ENCODE peak calls at places on chromosomes 7 and 10, in four cellular contexts. B is GM12865, R is GM23338, P is fibroblast of mammary gland. D is an unnamed sample.

GRCh38 chr10:12608761-12609160 is 259.4 kb downstream of the CAMK1D start:
- DNase-seq in B (no peak), R (no peak), P (no peak), D (no peak)

GRCh38 chr10:499991-500390 is 189.5 kb downstream of the DIP2C start:
- DNase-seq in B (no peak), R (no peak), P (no peak), D (no peak)

GRCh38 chr7:104862719-104863118 is 151.3 kb upstream of the KMT2E start:
- DNase-seq in B (no peak), R (peak; percentile 74), P (peak; percentile 11), D (peak; percentile 28)

GRCh38 chr10:126234630-126235029 is 153.6 kb downstream of the ADAM12 start:
- DNase-seq in B (no peak), R (no peak), P (no peak), D (no peak)

GRCh38 chr10:91879514-91880170 is 29.6 kb downstream of the FGFBP3 start:
- DNase-seq in B (no peak), R (no peak), P (no peak), D (no peak)

GRCh38 chr7:96973986-96974385 is 31.4 kb upstream of the DLX6 start:
- DNase-seq in B (no peak), R (no peak), P (no peak), D (no peak)

GRCh38 chr7:40329601-40330153 is 194.9 kb downstream of the SUGCT start:
- DNase-seq in B (peak; percentile 58), R (peak; percentile 72), P (peak; percentile 73), D (peak; percentile 75)

GRCh38 chr7:20197837-20198236 is 19.3 kb downstream of the MACC1 start:
- DNase-seq in B (no peak), R (peak; percentile 68), P (no peak), D (no peak)

GRCh38 chr10:124455441-124455840 is 5.6 kb upstream of the NKX1-2 start:
- DNase-seq in B (no peak), R (no peak), P (no peak), D (no peak)

GRCh38 chr7:14207154-14207553 is 217.7 kb upstream of the ETV1 start:
- DNase-seq in B (no peak), R (no peak), P (peak; percentile 41), D (peak; percentile 4)

GRCh38 chr10:99921948-99922347 is 87.8 kb downstream of the DNMBP start:
- DNase-seq in B (no peak), R (no peak), P (peak; percentile 31), D (no peak)

GRCh38 chr7:106606120-106606519 is 54.8 kb downstream of the CCDC71L start:
- DNase-seq in B (no peak), R (no peak), P (no peak), D (no peak)

GRCh38 chr7:120926943-120927346 is 23.6 kb upstream of the ING3 start:
- DNase-seq in B (no peak), R (peak; percentile 52), P (no peak), D (no peak)

GRCh38 chr10:131080571-131080970 is 230.9 kb downstream of the TCERG1L start:
- DNase-seq in B (no peak), R (no peak), P (no peak), D (no peak)
- H3K4me3 ChIP-seq in B (no peak overlapping the region), R (no peak overlapping the region), P (no peak overlapping the region), D (no peak overlapping the region)

GRCh38 chr7:95469850-95470249 is 15.9 kb upstream of the ASB4 start:
- DNase-seq in B (no peak), R (peak; percentile 47), P (no peak), D (no peak)
- H3K4me3 ChIP-seq in B (no peak overlapping the region), R (no peak overlapping the region), P (no peak overlapping the region), D (no peak overlapping the region)

GRCh38 chr10:73117976-73118743 is 7.9 kb downstream of the NUDT13 start:
- DNase-seq in B (peak; percentile 81), R (no peak), P (peak; percentile 76), D (peak; percentile 65)

GRCh38 chr10:73116017-73116416 is 5.8 kb downstream of the NUDT13 start:
- DNase-seq in B (no peak), R (no peak), P (no peak), D (no peak)

GRCh38 chr10:73119457-73119856 is 9.2 kb downstream of the NUDT13 start:
- DNase-seq in B (no peak), R (no peak), P (no peak), D (no peak)

DNA sequence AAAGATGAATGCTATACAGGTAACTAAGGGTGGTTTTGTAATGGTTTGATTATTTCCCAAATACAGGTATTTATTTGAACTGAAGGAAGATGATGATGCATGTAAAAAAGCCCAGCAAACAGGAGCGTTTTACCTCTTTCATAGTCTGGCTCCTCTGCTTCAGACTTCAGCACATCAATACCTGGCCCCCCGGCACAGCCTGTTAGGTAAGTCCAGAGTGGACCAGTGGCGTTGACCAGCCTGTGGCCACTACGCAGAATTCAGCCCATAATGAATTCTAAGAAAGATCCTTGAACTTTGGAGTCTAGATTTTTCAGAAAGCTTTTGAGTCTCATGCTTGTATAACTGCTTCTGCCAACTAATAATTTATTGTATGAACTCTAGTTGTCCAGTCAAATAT is 9.7 kb downstream of the NUDT13 start:
- DNase-seq in B (no peak), R (no peak), P (no peak), D (no peak)
- H3K4me3 ChIP-seq in B (no peak overlapping the region), R (no peak overlapping the region), P (no peak overlapping the region), D (no peak overlapping the region)

DNA sequence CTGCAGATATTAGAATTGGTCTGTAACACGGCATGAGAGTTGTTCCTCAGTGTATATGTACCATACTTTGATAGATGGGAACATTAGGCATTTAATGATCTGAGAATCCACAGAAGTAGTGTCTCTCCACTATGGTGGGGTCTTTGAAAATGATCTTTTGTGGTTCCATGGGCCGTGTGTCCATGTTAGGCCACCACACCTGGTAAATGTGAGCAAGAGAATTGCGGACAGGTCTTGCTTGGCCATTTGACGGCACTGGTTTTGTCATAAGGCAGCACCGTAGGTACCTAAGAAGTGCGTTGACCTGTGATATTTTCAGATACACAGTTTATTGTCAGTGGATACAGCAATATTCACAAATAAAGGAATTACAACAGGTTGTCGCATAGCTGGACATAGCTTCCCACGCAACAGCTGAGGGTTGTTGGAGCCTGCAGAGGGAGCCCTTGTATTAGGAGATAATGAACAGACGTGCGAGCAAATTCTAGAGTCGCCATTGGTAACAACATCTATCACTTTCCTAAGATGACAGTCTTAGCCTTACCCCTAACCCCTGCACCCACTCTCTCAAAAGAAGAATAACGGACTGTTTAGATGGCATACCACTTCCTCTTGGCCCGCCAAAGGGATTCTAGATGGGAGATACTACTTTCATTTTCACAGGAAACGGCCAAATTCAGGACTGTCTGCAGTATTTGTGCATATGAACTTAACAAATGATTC is 111.4 kb downstream of the COL28A1 start:
- DNase-seq in B (peak; percentile 72), R (peak; percentile 87), P (peak; percentile 79), D (peak; percentile 77)
- H3K4me3 ChIP-seq in B (peak overlapping the region; percentile 47), R (no peak overlapping the region), P (peak overlapping the region; percentile 57), D (peak overlapping the region; percentile 60)

GRCh38 chr10:32419615-32420014 is 26.3 kb upstream of the CCDC7 start:
- DNase-seq in B (no peak), R (no peak), P (no peak), D (no peak)
- H3K4me3 ChIP-seq in B (no peak overlapping the region), R (no peak overlapping the region), P (no peak overlapping the region), D (no peak overlapping the region)

DNA sequence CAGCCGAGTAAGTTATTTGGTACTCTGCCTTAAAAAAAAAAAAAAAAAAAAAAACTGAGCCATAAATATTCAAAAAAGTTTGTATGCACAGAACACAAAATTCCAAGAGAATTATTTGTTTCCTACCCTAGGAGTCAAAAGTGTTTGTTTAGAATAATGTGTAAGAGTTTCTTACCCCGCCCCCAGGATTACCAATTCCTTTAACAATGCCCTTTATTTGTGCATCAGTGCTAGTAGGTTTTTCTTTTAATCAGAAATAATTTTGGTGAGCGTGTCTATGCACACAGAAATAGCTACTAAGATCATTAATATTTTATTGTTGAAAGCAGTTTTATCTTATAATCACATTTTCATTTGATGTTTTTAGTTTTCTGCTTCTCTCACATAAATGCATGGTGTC is 374.6 kb downstream of the DPP6 start:
- DNase-seq in B (no peak), R (no peak), P (no peak), D (no peak)
- H3K4me3 ChIP-seq in B (no peak overlapping the region), R (no peak overlapping the region), P (no peak overlapping the region), D (no peak overlapping the region)

GRCh38 chr7:26192485-26193087 is 8.0 kb downstream of the HNRNPA2B1 start:
- DNase-seq in B (no peak), R (no peak), P (no peak), D (no peak)

GRCh38 chr7:26190417-26190869 is 10.1 kb downstream of the HNRNPA2B1 start:
- DNase-seq in B (no peak), R (no peak), P (no peak), D (no peak)

GRCh38 chr7:26191974-26192479 is 8.5 kb downstream of the HNRNPA2B1 start:
- DNase-seq in B (no peak), R (no peak), P (no peak), D (no peak)

GRCh38 chr7:26189697-26190096 is 10.8 kb downstream of the HNRNPA2B1 start:
- DNase-seq in B (no peak), R (no peak), P (no peak), D (no peak)

DNA sequence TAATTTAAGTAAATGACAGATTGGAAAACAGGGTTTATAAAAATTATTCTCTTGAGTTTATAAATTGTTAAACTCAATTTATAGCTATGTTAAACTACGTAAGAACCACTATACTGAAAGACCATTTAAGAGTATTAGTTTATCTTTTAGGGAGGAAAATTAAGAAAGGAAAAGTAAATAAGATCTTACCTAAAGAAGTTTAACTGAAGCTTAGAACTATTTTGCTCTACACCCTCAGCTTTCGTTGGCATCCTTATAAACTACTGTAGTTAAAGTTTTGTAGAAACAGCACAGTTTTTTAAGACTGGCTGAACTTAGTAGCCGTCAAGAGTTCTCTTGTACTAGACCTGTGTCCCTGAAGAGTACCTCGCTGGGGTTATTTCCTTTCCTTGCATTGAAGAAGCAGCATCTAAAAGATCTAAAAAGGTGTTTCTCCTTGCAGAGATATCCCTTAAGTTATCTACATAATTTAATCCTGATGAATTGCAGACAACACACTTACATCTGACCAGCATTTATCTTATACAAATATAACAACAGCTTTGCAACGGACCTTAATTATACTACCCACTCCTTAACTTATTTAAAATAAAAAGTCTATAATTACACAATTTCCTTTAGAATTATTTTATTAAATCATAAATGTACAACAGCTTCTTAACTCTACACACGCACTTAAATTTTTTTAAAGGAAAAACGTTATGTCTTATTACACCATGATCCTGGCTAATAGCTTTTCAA is 9.1 kb downstream of the HNRNPA2B1 start:
- DNase-seq in B (no peak), R (no peak), P (no peak), D (no peak)
- H3K4me3 ChIP-seq in B (no peak overlapping the region), R (no peak overlapping the region), P (no peak overlapping the region), D (no peak overlapping the region)

D was measured in cardiac fibroblast.